ENCODE peak calls at places on chromosomes 4 and X, in seven cellular contexts. One of them, this sample, is unnamed.
A peak's percentile ranks its signal among the peaks of the same experiment; 100 is the strongest.

GRCh38 chr4:22099896-22100295 is 151.3 kb upstream of the KCNIP4 start:
- DNase-seq in AG20443: peak; percentile 10
- DNase-seq in neural crest cell: no peak
- DNase-seq in colonic mucosa: no peak
- DNase-seq in psoas muscle: no peak
- DNase-seq in SHP77: no peak
- DNase-seq in activated CD4-positive, alpha-beta T cell treated with anti-CD3 and anti-CD28 coated beads for 48 hours: no peak
- DNase-seq in this sample: no peak

GRCh38 chr4:140012688-140013087 is 141.3 kb downstream of the MAML3 start:
- DNase-seq in neural crest cell: no peak
- DNase-seq in AG20443: peak; percentile 49
- DNase-seq in SHP77: peak; percentile 67
- DNase-seq in psoas muscle: peak; percentile 33
- DNase-seq in activated CD4-positive, alpha-beta T cell treated with anti-CD3 and anti-CD28 coated beads for 48 hours: peak; percentile 55
- DNase-seq in colonic mucosa: peak; percentile 87
- DNase-seq in this sample: peak; percentile 53

GRCh38 chrX:72554448-72555140 is 18.0 kb downstream of the HDAC8 start:
- DNase-seq in activated CD4-positive, alpha-beta T cell treated with anti-CD3 and anti-CD28 coated beads for 48 hours: peak; percentile 7
- DNase-seq in colonic mucosa: peak; percentile 36
- DNase-seq in AG20443: no peak
- DNase-seq in psoas muscle: no peak
- DNase-seq in SHP77: no peak
- DNase-seq in neural crest cell: peak; percentile 1
- DNase-seq in this sample: no peak

GRCh38 chrX:71603618-71604017 is 14.7 kb downstream of the CXCR3 start:
- DNase-seq in neural crest cell: no peak
- DNase-seq in activated CD4-positive, alpha-beta T cell treated with anti-CD3 and anti-CD28 coated beads for 48 hours: peak; percentile 30
- DNase-seq in colonic mucosa: no peak
- DNase-seq in psoas muscle: no peak
- DNase-seq in AG20443: no peak
- DNase-seq in SHP77: no peak
- DNase-seq in this sample: no peak

GRCh38 chrX:136310411-136310810 is 9.6 kb downstream of the ADGRG4 start:
- DNase-seq in neural crest cell: no peak
- DNase-seq in AG20443: peak; percentile 11
- DNase-seq in activated CD4-positive, alpha-beta T cell treated with anti-CD3 and anti-CD28 coated beads for 48 hours: no peak
- DNase-seq in psoas muscle: no peak
- DNase-seq in colonic mucosa: no peak
- DNase-seq in SHP77: no peak
- DNase-seq in this sample: no peak

GRCh38 chr4:137267024-137267423 is 265.3 kb downstream of the PCDH18 start:
- DNase-seq in neural crest cell: no peak
- DNase-seq in colonic mucosa: no peak
- DNase-seq in AG20443: peak; percentile 70
- DNase-seq in activated CD4-positive, alpha-beta T cell treated with anti-CD3 and anti-CD28 coated beads for 48 hours: no peak
- DNase-seq in psoas muscle: no peak
- DNase-seq in SHP77: no peak
- DNase-seq in this sample: no peak

GRCh38 chr4:70196855-70197254 is 1.3 kb downstream of the ODAM start:
- DNase-seq in AG20443: no peak
- DNase-seq in psoas muscle: no peak
- DNase-seq in activated CD4-positive, alpha-beta T cell treated with anti-CD3 and anti-CD28 coated beads for 48 hours: no peak
- DNase-seq in colonic mucosa: no peak
- DNase-seq in SHP77: no peak
- DNase-seq in neural crest cell: no peak
- DNase-seq in this sample: no peak

GRCh38 chr4:168549145-168549544 is 52.3 kb downstream of the PALLD start:
- DNase-seq in activated CD4-positive, alpha-beta T cell treated with anti-CD3 and anti-CD28 coated beads for 48 hours: no peak
- DNase-seq in neural crest cell: no peak
- DNase-seq in psoas muscle: no peak
- DNase-seq in SHP77: no peak
- DNase-seq in AG20443: no peak
- DNase-seq in colonic mucosa: no peak
- DNase-seq in this sample: no peak

GRCh38 chr4:169103966-169104412 is 93.9 kb upstream of the CBR4 start:
- DNase-seq in SHP77: peak; percentile 13
- DNase-seq in psoas muscle: no peak
- DNase-seq in neural crest cell: no peak
- DNase-seq in AG20443: no peak
- DNase-seq in colonic mucosa: no peak
- DNase-seq in activated CD4-positive, alpha-beta T cell treated with anti-CD3 and anti-CD28 coated beads for 48 hours: no peak
- DNase-seq in this sample: no peak

GRCh38 chr4:10106421-10107039 is 10.1 kb downstream of the WDR1 start:
- DNase-seq in neural crest cell: no peak
- DNase-seq in AG20443: peak; percentile 95
- DNase-seq in SHP77: no peak
- DNase-seq in activated CD4-positive, alpha-beta T cell treated with anti-CD3 and anti-CD28 coated beads for 48 hours: peak; percentile 85
- DNase-seq in psoas muscle: peak; percentile 80
- DNase-seq in colonic mucosa: peak; percentile 58
- DNase-seq in this sample: peak; percentile 75

GRCh38 chrX:135625995-135626394 is 87.4 kb upstream of the CT45A1 start:
- DNase-seq in AG20443: no peak
- DNase-seq in activated CD4-positive, alpha-beta T cell treated with anti-CD3 and anti-CD28 coated beads for 48 hours: no peak
- DNase-seq in SHP77: no peak
- DNase-seq in colonic mucosa: no peak
- DNase-seq in neural crest cell: no peak
- DNase-seq in psoas muscle: no peak
- DNase-seq in this sample: no peak

GRCh38 chrX:115226929-115227328 is 7.0 kb downstream of the LRCH2 start:
- DNase-seq in AG20443: no peak
- DNase-seq in colonic mucosa: no peak
- DNase-seq in activated CD4-positive, alpha-beta T cell treated with anti-CD3 and anti-CD28 coated beads for 48 hours: no peak
- DNase-seq in psoas muscle: no peak
- DNase-seq in SHP77: peak; percentile 0
- DNase-seq in neural crest cell: no peak
- DNase-seq in this sample: no peak